ENCODE peak calls at places on chromosomes 7 and 10, in ten cellular contexts. M, Q, U, P, E, F, I, D, Z and B are unnamed samples.

GRCh38 chr7:39936786-39937185 is 13.3 kb upstream of the CDK13 start:
- DNase-seq in M (no peak), Q (no peak), U (no peak), P (no peak), E (no peak), F (no peak), I (no peak), D (no peak), Z (no peak), B (no peak)

GRCh38 chr7:140654109-140654387 is 13.4 kb upstream of the DENND2A start:
- DNase-seq in M (no peak), Q (no peak), U (no peak), P (no peak), E (no peak), F (no peak), I (no peak), D (no peak), Z (no peak), B (no peak)

GRCh38 chr10:29723704-29724103 is 88.9 kb upstream of the SVIL start:
- DNase-seq in M (no peak), Q (no peak), U (no peak), P (no peak), E (no peak), F (no peak), I (no peak), D (peak; percentile 85), Z (no peak), B (no peak)

GRCh38 chr10:53843691-53844362 is 957.2 kb downstream of the PCDH15 start:
- DNase-seq in M (no peak), Q (no peak), U (no peak), P (no peak), E (no peak), F (no peak), I (no peak), D (peak; percentile 29), Z (peak; percentile 24), B (no peak)

GRCh38 chr10:50501899-50502556 is 121.7 kb downstream of the SGMS1 start:
- DNase-seq in M (no peak), Q (no peak), U (no peak), P (no peak), E (no peak), F (no peak), I (no peak), D (peak; percentile 18), Z (no peak), B (no peak)

GRCh38 chr7:105202561-105203130 is 186.1 kb downstream of the SRPK2 start:
- DNase-seq in M (no peak), Q (no peak), U (no peak), P (no peak), E (no peak), F (no peak), I (no peak), D (no peak), Z (peak; percentile 79), B (no peak)

GRCh38 chr7:67251986-67252558 is 255.4 kb downstream of the TYW1 start:
- DNase-seq in M (no peak), Q (no peak), U (peak; percentile 15), P (no peak), E (no peak), F (no peak), I (no peak), D (no peak), Z (no peak), B (no peak)

GRCh38 chr7:95255691-95256090 is 68.6 kb downstream of the PON1 start:
- DNase-seq in M (no peak), Q (no peak), U (no peak), P (no peak), E (no peak), F (no peak), I (no peak), D (no peak), Z (no peak), B (no peak)

GRCh38 chr7:139246905-139247304 is 15.9 kb downstream of the UBN2 start:
- DNase-seq in M (no peak), Q (no peak), U (peak; percentile 83), P (no peak), E (no peak), F (no peak), I (no peak), D (peak; percentile 68), Z (no peak), B (no peak)

GRCh38 chr7:42314696-42315095 is 77.7 kb upstream of the GLI3 start:
- DNase-seq in M (no peak), Q (no peak), U (no peak), P (no peak), E (no peak), F (no peak), I (no peak), D (peak; percentile 9), Z (no peak), B (no peak)

GRCh38 chr10:115432188-115432819 is 339.1 kb downstream of the ATRNL1 start:
- DNase-seq in M (no peak), Q (no peak), U (peak; percentile 11), P (no peak), E (no peak), F (no peak), I (no peak), D (peak; percentile 7), Z (no peak), B (no peak)

GRCh38 chr10:122336332-122336731 is 38.2 kb upstream of the PLEKHA1 start:
- DNase-seq in M (no peak), Q (no peak), U (no peak), P (no peak), E (no peak), F (no peak), I (no peak), D (no peak), Z (no peak), B (no peak)

GRCh38 chr7:117138943-117139690 is 183.7 kb downstream of the WNT2 start:
- DNase-seq in M (no peak), Q (no peak), U (no peak), P (no peak), E (no peak), F (no peak), I (no peak), D (no peak), Z (no peak), B (no peak)

GRCh38 chr10:103966671-103967432 is at the start of gene SLK:
- DNase-seq in M (peak; percentile 83), Q (peak; percentile 73), U (peak; percentile 75), P (peak; percentile 87), E (peak; percentile 82), F (peak; percentile 64), I (peak; percentile 47), D (peak; percentile 85), Z (peak; percentile 86), B (peak; percentile 92)

GRCh38 chr10:43756343-43756742 is 107.7 kb upstream of the ZNF32 start:
- DNase-seq in M (no peak), Q (no peak), U (peak; percentile 3), P (no peak), E (no peak), F (no peak), I (no peak), D (no peak), Z (no peak), B (no peak)

GRCh38 chr10:86310291-86310690 is 56.3 kb downstream of the GRID1 start:
- DNase-seq in M (no peak), Q (no peak), U (no peak), P (no peak), E (no peak), F (no peak), I (no peak), D (no peak), Z (no peak), B (no peak)

GRCh38 chr7:107078517-107078966 is 34.0 kb downstream of the PRKAR2B start:
- DNase-seq in M (no peak), Q (no peak), U (peak; percentile 95), P (no peak), E (no peak), F (no peak), I (no peak), D (peak; percentile 55), Z (no peak), B (no peak)

GRCh38 chr10:73480158-73480557 is 15.7 kb downstream of the PPP3CB start:
- DNase-seq in M (no peak), Q (no peak), U (peak; percentile 60), P (no peak), E (no peak), F (no peak), I (no peak), D (peak; percentile 41), Z (no peak), B (no peak)

GRCh38 chr7:38317457-38318037 is 44.1 kb upstream of the TARP start:
- DNase-seq in M (no peak), Q (no peak), U (no peak), P (no peak), E (no peak), F (no peak), I (no peak), D (no peak), Z (no peak), B (no peak)

GRCh38 chr7:28958235-28958945 is at the start of gene TRIL:
- DNase-seq in M (peak; percentile 89), Q (peak; percentile 19), U (peak; percentile 68), P (peak; percentile 69), E (peak; percentile 69), F (peak; percentile 31), I (peak; percentile 61), D (peak; percentile 81), Z (peak; percentile 30), B (peak; percentile 76)

GRCh38 chr10:43437141-43437860 is 390 bp downstream of the ZNF487 start:
- DNase-seq in M (no peak), Q (no peak), U (peak; percentile 39), P (no peak), E (no peak), F (no peak), I (no peak), D (no peak), Z (no peak), B (no peak)

GRCh38 chr10:75297021-75297599 is 61.4 kb upstream of the COMTD1 start:
- DNase-seq in M (no peak), Q (no peak), U (no peak), P (no peak), E (no peak), F (no peak), I (no peak), D (no peak), Z (no peak), B (no peak)

GRCh38 chr7:3459111-3459510 is 158.1 kb downstream of the SDK1 start:
- DNase-seq in M (no peak), Q (no peak), U (no peak), P (no peak), E (no peak), F (no peak), I (no peak), D (no peak), Z (no peak), B (no peak)

GRCh38 chr7:115260381-115260780 is 338.5 kb downstream of the MDFIC start:
- DNase-seq in M (no peak), Q (no peak), U (peak; percentile 56), P (no peak), E (no peak), F (no peak), I (no peak), D (peak; percentile 46), Z (no peak), B (no peak)

GRCh38 chr7:130409067-130409721 is 28.9 kb downstream of the CPA1 start:
- DNase-seq in M (no peak), Q (no peak), U (peak; percentile 96), P (no peak), E (no peak), F (no peak), I (peak; percentile 70), D (peak; percentile 51), Z (no peak), B (no peak)

GRCh38 chr7:150716368-150716767 is at the start of gene GIMAP1:
- DNase-seq in M (peak; percentile 78), Q (no peak), U (no peak), P (no peak), E (no peak), F (no peak), I (no peak), D (no peak), Z (no peak), B (no peak)

GRCh38 chr10:51772387-51772786 is 73.0 kb upstream of the CSTF2T start:
- DNase-seq in M (no peak), Q (no peak), U (no peak), P (no peak), E (no peak), F (no peak), I (no peak), D (no peak), Z (no peak), B (no peak)